ENCODE peak calls at places on chromosomes 7 and 10, in eight cellular contexts. One of them, this sample, is unnamed. For H3K4me1 and H3K9me3, the result is how much of the 10 kb centered on the place peaks cover.

GRCh38 chr7:17774248-17774647 is 166.0 kb downstream of the SNX13 start:
- DNase-seq in SJSA1: peak
- DNase-seq in A549: peak
- DNase-seq in left ventricle myocardium inferior: no peak
- DNase-seq in neural progenitor cell: no peak
- DNase-seq in cardiac muscle cell: peak
- DNase-seq in upper lobe of right lung: no peak
- DNase-seq in sigmoid colon: no peak
- DNase-seq in this sample: no peak

GRCh38 chr7:3230908-3231307 is 70.1 kb upstream of the SDK1 start:
- DNase-seq in left ventricle myocardium inferior: no peak
- DNase-seq in cardiac muscle cell: no peak
- DNase-seq in SJSA1: no peak
- DNase-seq in upper lobe of right lung: no peak
- DNase-seq in sigmoid colon: no peak
- DNase-seq in A549: no peak
- DNase-seq in neural progenitor cell: no peak
- DNase-seq in this sample: no peak

GRCh38 chr10:4725917-4726606 is 99.9 kb upstream of the AKR1E2 start:
- DNase-seq in sigmoid colon: no peak
- DNase-seq in left ventricle myocardium inferior: no peak
- DNase-seq in SJSA1: peak
- DNase-seq in upper lobe of right lung: no peak
- DNase-seq in neural progenitor cell: no peak
- DNase-seq in A549: peak
- DNase-seq in cardiac muscle cell: no peak
- DNase-seq in this sample: no peak

GRCh38 chr10:13271552-13272163 is 28.2 kb downstream of the PHYH start:
- DNase-seq in neural progenitor cell: peak
- DNase-seq in upper lobe of right lung: peak
- DNase-seq in A549: peak
- DNase-seq in sigmoid colon: no peak
- DNase-seq in left ventricle myocardium inferior: peak
- DNase-seq in SJSA1: peak
- DNase-seq in cardiac muscle cell: peak
- DNase-seq in this sample: peak

GRCh38 chr7:129006636-129007414 is 48.1 kb downstream of the TNPO3 start:
- DNase-seq in upper lobe of right lung: no peak
- DNase-seq in A549: no peak
- DNase-seq in cardiac muscle cell: no peak
- DNase-seq in left ventricle myocardium inferior: no peak
- DNase-seq in sigmoid colon: no peak
- DNase-seq in neural progenitor cell: no peak
- DNase-seq in SJSA1: no peak
- DNase-seq in this sample: no peak

GRCh38 chr10:67256984-67257383 is 331.1 kb downstream of the LRRTM3 start:
- DNase-seq in cardiac muscle cell: no peak
- DNase-seq in upper lobe of right lung: no peak
- DNase-seq in sigmoid colon: no peak
- DNase-seq in neural progenitor cell: no peak
- DNase-seq in left ventricle myocardium inferior: no peak
- DNase-seq in SJSA1: no peak
- DNase-seq in A549: no peak
- DNase-seq in this sample: no peak

GRCh38 chr7:73721237-73721848 is 1.9 kb upstream of the STX1A start:
- DNase-seq in cardiac muscle cell: no peak
- DNase-seq in A549: peak
- DNase-seq in sigmoid colon: peak
- DNase-seq in SJSA1: no peak
- DNase-seq in left ventricle myocardium inferior: peak
- DNase-seq in neural progenitor cell: no peak
- DNase-seq in upper lobe of right lung: no peak
- DNase-seq in this sample: no peak

GRCh38 chr7:135147341-135147898 is 452 bp upstream of the TMEM140 start:
- DNase-seq in A549: no peak
- DNase-seq in cardiac muscle cell: no peak
- DNase-seq in upper lobe of right lung: no peak
- DNase-seq in neural progenitor cell: no peak
- DNase-seq in left ventricle myocardium inferior: no peak
- DNase-seq in SJSA1: no peak
- DNase-seq in sigmoid colon: no peak
- DNase-seq in this sample: no peak

GRCh38 chr7:55081067-55081853 is 62.4 kb downstream of the EGFR start:
- DNase-seq in sigmoid colon: no peak
- DNase-seq in neural progenitor cell: no peak
- DNase-seq in A549: no peak
- DNase-seq in cardiac muscle cell: no peak
- DNase-seq in SJSA1: no peak
- DNase-seq in left ventricle myocardium inferior: no peak
- DNase-seq in upper lobe of right lung: no peak
- DNase-seq in this sample: no peak

GRCh38 chr7:108486291-108486966 is 30.2 kb upstream of the NRCAM start:
- DNase-seq in A549: no peak
- DNase-seq in SJSA1: no peak
- DNase-seq in left ventricle myocardium inferior: no peak
- DNase-seq in sigmoid colon: no peak
- DNase-seq in cardiac muscle cell: no peak
- DNase-seq in neural progenitor cell: no peak
- DNase-seq in upper lobe of right lung: no peak
- DNase-seq in this sample: no peak

GRCh38 chr10:86708068-86708782 is 39.9 kb downstream of the LDB3 start:
- DNase-seq in cardiac muscle cell: no peak
- DNase-seq in SJSA1: no peak
- DNase-seq in upper lobe of right lung: peak
- DNase-seq in left ventricle myocardium inferior: no peak
- DNase-seq in sigmoid colon: peak
- DNase-seq in A549: no peak
- DNase-seq in neural progenitor cell: no peak
- DNase-seq in this sample: no peak

GRCh38 chr10:21402606-21403083 is 122.8 kb downstream of the SKIDA1 start:
- DNase-seq in sigmoid colon: no peak
- DNase-seq in neural progenitor cell: no peak
- DNase-seq in cardiac muscle cell: no peak
- DNase-seq in left ventricle myocardium inferior: no peak
- DNase-seq in upper lobe of right lung: no peak
- DNase-seq in A549: no peak
- DNase-seq in SJSA1: peak
- DNase-seq in this sample: no peak

GRCh38 chr7:38858281-38858884 is 50.6 kb downstream of the VPS41 start:
- DNase-seq in A549: peak
- DNase-seq in SJSA1: peak
- DNase-seq in sigmoid colon: no peak
- DNase-seq in upper lobe of right lung: no peak
- DNase-seq in cardiac muscle cell: no peak
- DNase-seq in left ventricle myocardium inferior: no peak
- DNase-seq in neural progenitor cell: no peak
- DNase-seq in this sample: no peak

GRCh38 chr7:23680417-23681405 is 712 bp downstream of the FAM221A start:
- DNase-seq in neural progenitor cell: peak
- DNase-seq in cardiac muscle cell: peak
- DNase-seq in upper lobe of right lung: peak
- DNase-seq in SJSA1: peak
- DNase-seq in A549: no peak
- DNase-seq in left ventricle myocardium inferior: peak
- DNase-seq in sigmoid colon: peak
- DNase-seq in this sample: peak

GRCh38 chr7:128852537-128853254 is 10.0 kb upstream of the ATP6V1F start:
- DNase-seq in A549: no peak
- DNase-seq in neural progenitor cell: no peak
- DNase-seq in upper lobe of right lung: no peak
- DNase-seq in left ventricle myocardium inferior: no peak
- DNase-seq in SJSA1: no peak
- DNase-seq in sigmoid colon: no peak
- DNase-seq in cardiac muscle cell: no peak
- DNase-seq in this sample: no peak

GRCh38 chr7:139644191-139644590 is 120.7 kb downstream of the CLEC2L start:
- DNase-seq in upper lobe of right lung: no peak
- DNase-seq in SJSA1: no peak
- DNase-seq in neural progenitor cell: no peak
- DNase-seq in cardiac muscle cell: no peak
- DNase-seq in sigmoid colon: no peak
- DNase-seq in left ventricle myocardium inferior: no peak
- DNase-seq in A549: no peak
- DNase-seq in this sample: no peak

GRCh38 chr10:28663576-28664368 is 13.5 kb upstream of the BAMBI start:
- DNase-seq in sigmoid colon: peak
- DNase-seq in A549: peak
- DNase-seq in left ventricle myocardium inferior: peak
- DNase-seq in SJSA1: peak
- DNase-seq in cardiac muscle cell: peak
- DNase-seq in neural progenitor cell: peak
- DNase-seq in upper lobe of right lung: peak
- DNase-seq in this sample: no peak

GRCh38 chr7:33805630-33806233 is 99.6 kb upstream of the BMPER start:
- DNase-seq in sigmoid colon: no peak
- DNase-seq in A549: no peak
- DNase-seq in cardiac muscle cell: no peak
- DNase-seq in SJSA1: no peak
- DNase-seq in left ventricle myocardium inferior: no peak
- DNase-seq in upper lobe of right lung: no peak
- DNase-seq in neural progenitor cell: no peak
- DNase-seq in this sample: no peak

GRCh38 chr7:33807779-33808482 is 97.4 kb upstream of the BMPER start:
- DNase-seq in A549: peak
- DNase-seq in upper lobe of right lung: no peak
- DNase-seq in left ventricle myocardium inferior: no peak
- DNase-seq in sigmoid colon: no peak
- DNase-seq in SJSA1: peak
- DNase-seq in neural progenitor cell: peak
- DNase-seq in cardiac muscle cell: peak
- DNase-seq in this sample: peak

GRCh38 chr7:33806284-33807157 is 98.8 kb upstream of the BMPER start:
- DNase-seq in A549: no peak
- DNase-seq in left ventricle myocardium inferior: peak
- DNase-seq in upper lobe of right lung: no peak
- DNase-seq in neural progenitor cell: peak
- DNase-seq in cardiac muscle cell: peak
- DNase-seq in SJSA1: no peak
- DNase-seq in sigmoid colon: no peak
- DNase-seq in this sample: no peak

GRCh38 chr7:33807158-33807530 is 98.2 kb upstream of the BMPER start:
- DNase-seq in sigmoid colon: no peak
- DNase-seq in cardiac muscle cell: no peak
- DNase-seq in SJSA1: no peak
- DNase-seq in A549: no peak
- DNase-seq in left ventricle myocardium inferior: no peak
- DNase-seq in neural progenitor cell: no peak
- DNase-seq in upper lobe of right lung: no peak
- DNase-seq in this sample: no peak

DNA sequence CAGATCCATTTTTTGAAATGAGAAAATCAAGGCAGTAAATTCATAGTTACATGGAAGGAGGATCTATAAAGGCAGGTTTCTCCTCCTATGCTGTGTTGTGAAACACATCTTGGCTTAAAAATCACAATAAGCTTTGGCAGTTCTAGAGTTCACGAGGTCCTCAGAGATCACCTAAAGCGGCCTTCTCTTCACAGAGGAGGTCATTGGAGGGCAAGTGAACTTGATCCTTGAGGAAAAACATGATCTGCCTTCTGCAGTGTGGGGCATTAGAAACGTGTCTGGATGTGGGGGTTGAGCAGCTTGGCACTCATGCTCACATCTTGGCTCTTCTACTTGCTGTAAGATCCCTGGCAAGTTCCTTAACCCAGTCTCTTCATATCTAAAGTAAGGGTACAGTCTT is 96.1 kb upstream of the BMPER start:
- DNase-seq in neural progenitor cell: no peak
- DNase-seq in sigmoid colon: no peak
- DNase-seq in left ventricle myocardium inferior: no peak
- DNase-seq in cardiac muscle cell: no peak
- DNase-seq in SJSA1: no peak
- DNase-seq in upper lobe of right lung: no peak
- DNase-seq in A549: no peak
- DNase-seq in this sample: no peak
- H3K4me1 ChIP-seq in neural progenitor cell: under half
- H3K4me1 ChIP-seq in sigmoid colon: under half
- H3K4me1 ChIP-seq in left ventricle myocardium inferior: under half
- H3K4me1 ChIP-seq in cardiac muscle cell: under half
- H3K4me1 ChIP-seq in SJSA1: under half
- H3K4me1 ChIP-seq in upper lobe of right lung: under half
- H3K4me1 ChIP-seq in A549: under half
- H3K4me1 ChIP-seq in this sample: under half

GRCh38 chr7:20684581-20684980 is 69.1 kb downstream of the ABCB5 start:
- DNase-seq in A549: no peak
- DNase-seq in neural progenitor cell: no peak
- DNase-seq in upper lobe of right lung: no peak
- DNase-seq in SJSA1: no peak
- DNase-seq in left ventricle myocardium inferior: no peak
- DNase-seq in sigmoid colon: no peak
- DNase-seq in cardiac muscle cell: no peak
- DNase-seq in this sample: no peak
- H3K9me3 ChIP-seq in A549: under half
- H3K9me3 ChIP-seq in neural progenitor cell: under half
- H3K9me3 ChIP-seq in upper lobe of right lung: under half
- H3K9me3 ChIP-seq in SJSA1: under half
- H3K9me3 ChIP-seq in left ventricle myocardium inferior: under half
- H3K9me3 ChIP-seq in sigmoid colon: under half
- H3K9me3 ChIP-seq in cardiac muscle cell: under half
- H3K9me3 ChIP-seq in this sample: under half

DNA sequence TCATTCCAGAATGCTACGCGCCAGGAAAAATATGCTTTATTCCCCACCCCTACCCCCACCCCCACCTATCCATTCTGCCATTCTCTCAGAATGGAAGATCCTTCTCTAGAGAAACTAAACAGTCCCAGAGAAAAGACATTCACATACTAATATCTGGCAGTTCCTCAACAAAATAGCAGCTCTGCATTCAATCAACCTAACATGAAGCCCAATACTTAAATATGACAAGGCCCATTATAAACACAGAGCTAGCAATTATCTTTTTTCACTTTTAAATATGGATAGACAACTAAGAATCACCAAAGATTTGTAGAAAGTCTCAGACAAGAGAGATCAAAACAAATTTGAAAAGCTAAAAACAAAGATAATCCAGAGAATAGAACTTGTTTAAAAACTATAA is 16.3 kb downstream of the CACUL1 start:
- DNase-seq in neural progenitor cell: no peak
- DNase-seq in left ventricle myocardium inferior: no peak
- DNase-seq in SJSA1: no peak
- DNase-seq in A549: no peak
- DNase-seq in upper lobe of right lung: no peak
- DNase-seq in sigmoid colon: no peak
- DNase-seq in cardiac muscle cell: no peak
- DNase-seq in this sample: no peak
- H3K4me1 ChIP-seq in neural progenitor cell: under half
- H3K4me1 ChIP-seq in left ventricle myocardium inferior: half or more
- H3K4me1 ChIP-seq in SJSA1: under half
- H3K4me1 ChIP-seq in A549: under half
- H3K4me1 ChIP-seq in upper lobe of right lung: under half
- H3K4me1 ChIP-seq in sigmoid colon: half or more
- H3K4me1 ChIP-seq in cardiac muscle cell: under half
- H3K4me1 ChIP-seq in this sample: under half

DNA sequence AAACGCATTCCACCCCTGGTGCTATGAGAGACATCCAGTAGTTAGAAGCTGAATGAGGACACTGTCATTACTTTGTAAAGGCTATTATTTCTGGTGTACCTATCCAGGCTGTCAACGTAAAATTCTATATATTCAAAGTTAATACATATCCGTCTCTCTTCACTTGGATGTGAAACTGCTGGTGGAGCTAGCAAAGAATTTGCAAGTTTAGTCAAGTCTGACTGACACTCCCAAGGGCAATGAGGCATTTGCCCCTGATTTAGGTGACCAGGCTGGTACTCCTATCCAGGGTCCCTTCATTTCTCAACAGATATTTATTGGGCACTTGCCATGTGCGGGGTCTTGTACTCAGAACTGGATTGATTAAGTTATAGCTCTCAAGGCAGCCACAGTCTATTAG is 260.1 kb upstream of the CDC14C start:
- DNase-seq in sigmoid colon: no peak
- DNase-seq in SJSA1: no peak
- DNase-seq in A549: no peak
- DNase-seq in cardiac muscle cell: no peak
- DNase-seq in left ventricle myocardium inferior: no peak
- DNase-seq in upper lobe of right lung: no peak
- DNase-seq in neural progenitor cell: no peak
- DNase-seq in this sample: no peak
- H3K9me3 ChIP-seq in sigmoid colon: under half
- H3K9me3 ChIP-seq in SJSA1: under half
- H3K9me3 ChIP-seq in A549: under half
- H3K9me3 ChIP-seq in cardiac muscle cell: under half
- H3K9me3 ChIP-seq in left ventricle myocardium inferior: under half
- H3K9me3 ChIP-seq in upper lobe of right lung: under half
- H3K9me3 ChIP-seq in neural progenitor cell: under half
- H3K9me3 ChIP-seq in this sample: under half

This sample was measured in iPS DF 6.9.